ENCODE peak calls at places on chromosomes 13 and 19, in seven cellular contexts. K is thoracic aorta, E is psoas muscle, H is H9, P is right atrium auricular region, U is IMR-90, W is Peyer's patch. Q is an unnamed sample.

GRCh38 chr19:14440049-14440448 is 6.9 kb downstream of the PKN1 start:
- DNase-seq in K (no peak), E (peak; percentile 71), H (no peak), P (peak; percentile 79), U (no peak), W (peak; percentile 94), Q (peak; percentile 80)

GRCh38 chr13:36839281-36839680 is 20.3 kb downstream of the RFXAP start:
- DNase-seq in K (no peak), E (no peak), H (no peak), P (no peak), U (no peak), W (no peak), Q (no peak)

GRCh38 chr13:69306766-69307165 is 800.9 kb upstream of the ATXN8OS start:
- DNase-seq in K (no peak), E (no peak), H (no peak), P (no peak), U (no peak), W (no peak), Q (no peak)

GRCh38 chr19:10725415-10725814 is 7.5 kb downstream of the DNM2 start:
- DNase-seq in K (no peak), E (no peak), H (no peak), P (no peak), U (no peak), W (no peak), Q (no peak)

GRCh38 chr19:35901055-35901644 is 810 bp upstream of the NFKBID start:
- DNase-seq in K (no peak), E (no peak), H (no peak), P (no peak), U (peak; percentile 51), W (no peak), Q (no peak)

GRCh38 chr13:44396963-44397580 is 23.4 kb downstream of the SERP2 start:
- DNase-seq in K (no peak), E (no peak), H (no peak), P (no peak), U (peak; percentile 26), W (no peak), Q (no peak)

GRCh38 chr13:33353210-33353609 is 67.7 kb upstream of the STARD13 start:
- DNase-seq in K (no peak), E (peak; percentile 29), H (no peak), P (peak; percentile 70), U (no peak), W (peak; percentile 78), Q (peak; percentile 84)

GRCh38 chr19:3343619-3344502 is 22.5 kb upstream of the NFIC start:
- DNase-seq in K (peak; percentile 85), E (peak; percentile 87), H (peak; percentile 62), P (peak; percentile 96), U (peak; percentile 78), W (peak; percentile 87), Q (peak; percentile 97)

GRCh38 chr19:38395381-38396127 is 7.1 kb downstream of the SPRED3 start:
- DNase-seq in K (no peak), E (no peak), H (no peak), P (no peak), U (no peak), W (no peak), Q (no peak)

GRCh38 chr19:56270676-56271075 is 1.9 kb upstream of the EDDM13 start:
- DNase-seq in K (no peak), E (no peak), H (no peak), P (no peak), U (peak; percentile 14), W (no peak), Q (no peak)

GRCh38 chr19:32911467-32911866 is 41.9 kb upstream of the SLC7A9 start:
- DNase-seq in K (no peak), E (no peak), H (no peak), P (no peak), U (no peak), W (no peak), Q (no peak)

GRCh38 chr13:81916471-81916870 is 1575.5 kb upstream of the SPRY2 start:
- DNase-seq in K (no peak), E (no peak), H (no peak), P (no peak), U (no peak), W (no peak), Q (no peak)

GRCh38 chr13:70310720-70311119 is 202.5 kb upstream of the KLHL1 start:
- DNase-seq in K (no peak), E (no peak), H (no peak), P (no peak), U (no peak), W (no peak), Q (no peak)

GRCh38 chr13:94656766-94657165 is 55.1 kb downstream of the GPR180 start:
- DNase-seq in K (no peak), E (no peak), H (no peak), P (no peak), U (peak; percentile 99), W (no peak), Q (no peak)

GRCh38 chr13:63208811-63209210 is 1793.2 kb upstream of the PCDH20 start:
- DNase-seq in K (no peak), E (no peak), H (no peak), P (no peak), U (peak; percentile 57), W (no peak), Q (no peak)

GRCh38 chr13:21436582-21436981 is 22.5 kb downstream of the ZDHHC20 start:
- DNase-seq in K (no peak), E (no peak), H (no peak), P (no peak), U (no peak), W (no peak), Q (no peak)

GRCh38 chr13:24097064-24097463 is 63.5 kb upstream of the SPATA13 start:
- DNase-seq in K (no peak), E (no peak), H (no peak), P (peak; percentile 28), U (peak; percentile 76), W (no peak), Q (no peak)

GRCh38 chr13:111123649-111124048 is 8.5 kb downstream of the ARHGEF7 start:
- DNase-seq in K (no peak), E (no peak), H (no peak), P (no peak), U (no peak), W (no peak), Q (no peak)

GRCh38 chr13:111122056-111122455 is 6.9 kb downstream of the ARHGEF7 start:
- DNase-seq in K (no peak), E (peak; percentile 65), H (no peak), P (no peak), U (peak; percentile 59), W (no peak), Q (no peak)

GRCh38 chr13:111121421-111121820 is 6.3 kb downstream of the ARHGEF7 start:
- DNase-seq in K (no peak), E (no peak), H (no peak), P (no peak), U (no peak), W (no peak), Q (no peak)

GRCh38 chr13:111123221-111123620 is 8.1 kb downstream of the ARHGEF7 start:
- DNase-seq in K (no peak), E (no peak), H (no peak), P (no peak), U (no peak), W (no peak), Q (no peak)

DNA sequence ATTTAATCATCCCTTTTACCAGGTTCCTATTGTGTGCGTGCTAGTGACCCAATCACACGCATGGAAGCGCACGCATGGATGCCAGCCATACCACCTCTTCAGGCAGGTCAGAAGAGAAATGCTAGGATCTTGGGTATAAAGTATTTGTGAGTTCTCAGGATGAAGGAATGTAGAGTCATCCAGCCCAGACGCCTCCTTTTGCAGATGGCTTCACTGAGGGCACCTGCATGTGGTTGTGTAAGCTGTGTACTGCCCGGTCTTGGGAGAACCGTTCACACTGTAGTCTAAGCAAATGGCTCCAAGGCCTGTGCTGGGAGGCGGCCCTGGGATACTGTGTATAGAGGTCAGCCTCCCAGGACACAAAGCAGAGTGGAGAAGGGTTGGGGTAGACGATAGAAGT is 7.5 kb downstream of the ARHGEF7 start:
- DNase-seq in K (no peak), E (no peak), H (no peak), P (no peak), U (no peak), W (no peak), Q (no peak)
- H3K4me1 ChIP-seq in K (peaks cover 62% of the 10 kb centered on the region), E (peaks cover 28% of the 10 kb centered on the region), H (no peaks in the 10 kb centered on the region), P (no peaks in the 10 kb centered on the region), U (peaks cover 9% of the 10 kb centered on the region), W (no peaks in the 10 kb centered on the region), Q (peaks cover 31% of the 10 kb centered on the region)

GRCh38 chr19:1255186-1256161 is 7.1 kb downstream of the MIDN start:
- DNase-seq in K (no peak), E (peak; percentile 50), H (no peak), P (no peak), U (no peak), W (no peak), Q (no peak)
- H3K4me1 ChIP-seq in K (peaks cover 71% of the 10 kb centered on the region), E (peaks cover 66% of the 10 kb centered on the region), H (no peaks in the 10 kb centered on the region), P (no peaks in the 10 kb centered on the region), U (peaks cover 38% of the 10 kb centered on the region), W (peaks cover 49% of the 10 kb centered on the region), Q (peaks cover 75% of the 10 kb centered on the region)

DNA sequence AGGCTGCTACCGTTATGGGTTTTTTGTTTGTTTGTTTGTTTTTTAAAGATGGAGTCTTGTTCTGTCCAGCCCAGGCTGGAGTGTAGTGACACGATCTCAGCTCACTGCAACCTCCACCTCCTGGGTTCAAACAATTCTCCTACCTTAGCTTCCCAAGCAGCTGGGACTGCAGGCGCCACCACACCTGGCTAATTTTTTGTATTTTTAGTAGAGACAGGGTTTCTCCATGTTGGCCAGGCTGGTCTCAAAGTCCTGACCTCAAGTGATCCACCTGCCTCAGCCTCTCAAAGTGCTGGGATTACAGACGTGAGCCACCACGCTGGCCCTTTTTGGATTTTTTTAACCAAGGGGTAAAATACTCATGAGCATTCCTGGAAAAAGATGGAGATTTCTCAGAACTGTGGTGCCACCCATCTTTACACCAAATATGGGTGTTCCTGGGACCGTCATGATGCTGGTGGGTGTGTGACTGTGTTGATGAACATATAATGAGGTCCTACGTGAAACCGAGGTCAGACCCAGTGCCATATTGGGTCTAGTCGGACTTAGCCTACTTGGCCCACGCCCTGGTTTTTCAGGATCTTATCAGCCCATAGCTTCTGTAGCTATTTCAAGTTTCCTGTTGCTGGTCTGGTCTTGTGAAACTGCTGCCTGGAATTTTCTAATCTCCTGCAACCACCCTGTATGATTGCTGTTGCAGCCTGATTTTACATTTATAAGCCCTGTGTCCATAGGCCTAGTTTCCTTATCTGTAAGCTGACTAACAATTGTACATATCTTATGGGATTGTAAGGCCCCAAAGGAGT is 6.2 kb downstream of the PPP1R15A start:
- DNase-seq in K (peak; percentile 79), E (no peak), H (no peak), P (peak; percentile 89), U (peak; percentile 41), W (no peak), Q (peak; percentile 81)
- H3K4me1 ChIP-seq in K (peaks cover 44% of the 10 kb centered on the region), E (peaks cover 40% of the 10 kb centered on the region), H (peaks cover under 1% of the 10 kb centered on the region), P (no peaks in the 10 kb centered on the region), U (peaks cover 6% of the 10 kb centered on the region), W (peaks cover 24% of the 10 kb centered on the region), Q (no peaks in the 10 kb centered on the region)

DNA sequence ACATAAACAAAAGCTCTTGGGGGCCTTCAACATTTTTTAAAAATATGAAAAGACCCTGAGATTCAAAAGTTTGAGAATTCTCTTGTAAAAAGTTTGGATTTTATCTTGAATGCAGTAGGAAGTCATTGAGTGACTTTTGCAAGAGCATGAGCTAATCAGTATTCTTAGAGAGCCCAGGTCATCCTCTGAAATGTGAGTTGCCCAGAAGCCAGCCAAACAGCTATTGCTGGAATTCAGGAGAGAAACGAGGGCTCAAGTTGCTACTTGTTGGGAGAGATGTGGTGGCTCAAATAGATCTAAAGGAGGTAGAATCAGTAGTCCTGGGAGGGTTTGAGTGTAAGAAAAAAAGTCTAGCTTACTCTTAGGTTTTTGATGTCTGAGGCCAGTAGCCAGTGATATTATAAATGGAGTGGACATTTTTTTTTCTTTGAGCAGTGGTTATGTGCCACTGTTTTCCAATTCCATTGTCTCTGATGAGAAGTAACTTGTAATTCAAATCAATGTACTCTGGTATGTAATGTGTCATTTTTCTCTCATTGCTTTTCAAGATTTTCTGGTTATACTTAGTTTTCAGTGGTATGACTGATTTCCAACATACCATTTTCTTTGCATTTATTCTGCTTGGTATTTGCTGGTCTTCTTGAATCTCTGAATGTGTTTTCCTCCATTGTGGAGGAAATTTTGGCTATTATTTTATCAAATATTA is 30.7 kb downstream of the LMO7 start:
- DNase-seq in K (no peak), E (no peak), H (no peak), P (no peak), U (peak; percentile 79), W (no peak), Q (no peak)
- H3K4me1 ChIP-seq in K (peaks cover 5% of the 10 kb centered on the region), E (peaks cover 10% of the 10 kb centered on the region), H (no peaks in the 10 kb centered on the region), P (no peaks in the 10 kb centered on the region), U (peaks cover 16% of the 10 kb centered on the region), W (no peaks in the 10 kb centered on the region), Q (no peaks in the 10 kb centered on the region)